ENCODE peak calls at places on chromosomes 4 and X, in ten cellular contexts. One of them, this sample, is unnamed.

GRCh38 chr4:147831452-147832192 is 99.7 kb downstream of the ARHGAP10 start:
- DNase-seq in transverse colon: peak; percentile 11
- DNase-seq in upper lobe of left lung: peak; percentile 58
- DNase-seq in suprapubic skin: no peak
- DNase-seq in prostate gland: no peak
- DNase-seq in HCT116: peak; percentile 87
- DNase-seq in stomach: no peak
- DNase-seq in H1: no peak
- DNase-seq in sigmoid colon: peak; percentile 79
- DNase-seq in endothelial cell of umbilical vein: peak; percentile 88
- DNase-seq in this sample: no peak

GRCh38 chrX:19867411-19867732 is 20.0 kb downstream of the SH3KBP1 start:
- DNase-seq in transverse colon: no peak
- DNase-seq in upper lobe of left lung: no peak
- DNase-seq in suprapubic skin: no peak
- DNase-seq in prostate gland: no peak
- DNase-seq in HCT116: no peak
- DNase-seq in stomach: no peak
- DNase-seq in H1: no peak
- DNase-seq in sigmoid colon: no peak
- DNase-seq in endothelial cell of umbilical vein: no peak
- DNase-seq in this sample: no peak

GRCh38 chrX:39810901-39811300 is 286.9 kb downstream of the BCOR start:
- DNase-seq in transverse colon: no peak
- DNase-seq in upper lobe of left lung: no peak
- DNase-seq in suprapubic skin: no peak
- DNase-seq in prostate gland: no peak
- DNase-seq in HCT116: no peak
- DNase-seq in stomach: no peak
- DNase-seq in H1: no peak
- DNase-seq in sigmoid colon: no peak
- DNase-seq in endothelial cell of umbilical vein: no peak
- DNase-seq in this sample: no peak

GRCh38 chr4:9832640-9833039 is 51.2 kb downstream of the DRD5 start:
- DNase-seq in transverse colon: no peak
- DNase-seq in upper lobe of left lung: no peak
- DNase-seq in suprapubic skin: no peak
- DNase-seq in prostate gland: no peak
- DNase-seq in HCT116: no peak
- DNase-seq in stomach: no peak
- DNase-seq in H1: no peak
- DNase-seq in sigmoid colon: no peak
- DNase-seq in endothelial cell of umbilical vein: no peak
- DNase-seq in this sample: no peak

GRCh38 chrX:68841251-68842049 is 12.6 kb downstream of the EFNB1 start:
- DNase-seq in transverse colon: peak; percentile 88
- DNase-seq in upper lobe of left lung: no peak
- DNase-seq in suprapubic skin: no peak
- DNase-seq in prostate gland: no peak
- DNase-seq in HCT116: no peak
- DNase-seq in stomach: peak; percentile 80
- DNase-seq in H1: no peak
- DNase-seq in sigmoid colon: no peak
- DNase-seq in endothelial cell of umbilical vein: no peak
- DNase-seq in this sample: no peak

GRCh38 chr4:39044947-39045734 is 12.9 kb upstream of the TMEM156 start:
- DNase-seq in transverse colon: no peak
- DNase-seq in upper lobe of left lung: no peak
- DNase-seq in suprapubic skin: no peak
- DNase-seq in prostate gland: no peak
- DNase-seq in HCT116: no peak
- DNase-seq in stomach: peak; percentile 32
- DNase-seq in H1: peak; percentile 65
- DNase-seq in sigmoid colon: peak; percentile 72
- DNase-seq in endothelial cell of umbilical vein: peak; percentile 43
- DNase-seq in this sample: no peak

GRCh38 chrX:115584715-115585114 is 23.7 kb downstream of the PLS3 start:
- DNase-seq in transverse colon: no peak
- DNase-seq in upper lobe of left lung: no peak
- DNase-seq in suprapubic skin: no peak
- DNase-seq in prostate gland: no peak
- DNase-seq in HCT116: no peak
- DNase-seq in stomach: no peak
- DNase-seq in H1: no peak
- DNase-seq in sigmoid colon: no peak
- DNase-seq in endothelial cell of umbilical vein: peak; percentile 61
- DNase-seq in this sample: no peak

GRCh38 chr4:804804-805203 is 21.1 kb downstream of the CPLX1 start:
- DNase-seq in transverse colon: no peak
- DNase-seq in upper lobe of left lung: no peak
- DNase-seq in suprapubic skin: peak; percentile 51
- DNase-seq in prostate gland: no peak
- DNase-seq in HCT116: no peak
- DNase-seq in stomach: no peak
- DNase-seq in H1: no peak
- DNase-seq in sigmoid colon: no peak
- DNase-seq in endothelial cell of umbilical vein: no peak
- DNase-seq in this sample: no peak

GRCh38 chrX:117301086-117301485 is 815.5 kb downstream of the KLHL13 start:
- DNase-seq in transverse colon: no peak
- DNase-seq in upper lobe of left lung: no peak
- DNase-seq in suprapubic skin: no peak
- DNase-seq in prostate gland: no peak
- DNase-seq in HCT116: no peak
- DNase-seq in stomach: no peak
- DNase-seq in H1: no peak
- DNase-seq in sigmoid colon: no peak
- DNase-seq in endothelial cell of umbilical vein: no peak
- DNase-seq in this sample: no peak

GRCh38 chr4:156294577-156294976 is 340.9 kb upstream of the CTSO start:
- DNase-seq in transverse colon: no peak
- DNase-seq in upper lobe of left lung: peak; percentile 21
- DNase-seq in suprapubic skin: no peak
- DNase-seq in prostate gland: no peak
- DNase-seq in HCT116: peak; percentile 76
- DNase-seq in stomach: no peak
- DNase-seq in H1: no peak
- DNase-seq in sigmoid colon: no peak
- DNase-seq in endothelial cell of umbilical vein: peak; percentile 43
- DNase-seq in this sample: no peak

DNA sequence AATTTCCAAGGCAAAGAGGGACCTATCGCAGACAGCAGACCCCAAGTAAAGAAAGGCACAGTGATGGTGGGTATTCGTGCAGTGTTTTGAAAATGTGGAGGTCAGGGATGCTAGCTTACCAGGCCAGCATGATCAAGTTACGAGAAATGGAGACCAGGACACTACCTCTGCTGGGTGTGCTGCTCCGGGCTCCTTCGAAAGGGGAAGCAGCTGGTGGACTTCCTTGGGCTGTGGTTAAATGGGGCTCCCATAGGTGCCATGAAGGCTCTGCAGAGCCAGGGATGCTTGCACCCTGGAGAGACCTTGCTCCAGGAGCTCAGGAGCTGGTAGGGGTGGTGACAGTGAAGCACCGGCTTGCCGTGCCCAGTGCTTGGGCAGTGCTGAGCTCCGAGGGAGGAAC is 68.8 kb downstream of the TBL1X start:
- DNase-seq in transverse colon: no peak
- DNase-seq in upper lobe of left lung: no peak
- DNase-seq in suprapubic skin: no peak
- DNase-seq in prostate gland: no peak
- DNase-seq in HCT116: no peak
- DNase-seq in stomach: no peak
- DNase-seq in H1: no peak
- DNase-seq in sigmoid colon: no peak
- DNase-seq in endothelial cell of umbilical vein: no peak
- DNase-seq in this sample: no peak
- TF ChIP-seq POLR2AphosphoS5 in transverse colon: no peak
- TF ChIP-seq POLR2AphosphoS5 in upper lobe of left lung: no peak
- TF ChIP-seq POLR2AphosphoS5 in suprapubic skin: no peak
- TF ChIP-seq POLR2AphosphoS5 in prostate gland: no peak
- TF ChIP-seq POLR2AphosphoS5 in HCT116: no peak
- TF ChIP-seq POLR2AphosphoS5 in stomach: no peak
- TF ChIP-seq POLR2AphosphoS5 in H1: no peak
- TF ChIP-seq POLR2AphosphoS5 in sigmoid colon: no peak
- TF ChIP-seq POLR2AphosphoS5 in endothelial cell of umbilical vein: no peak
- TF ChIP-seq POLR2AphosphoS5 in this sample: no peak

GRCh38 chrX:48068096-48068887 is 3.1 kb downstream of the ZNF630 start:
- DNase-seq in transverse colon: no peak
- DNase-seq in upper lobe of left lung: no peak
- DNase-seq in suprapubic skin: no peak
- DNase-seq in prostate gland: no peak
- DNase-seq in HCT116: no peak
- DNase-seq in stomach: no peak
- DNase-seq in H1: no peak
- DNase-seq in sigmoid colon: no peak
- DNase-seq in endothelial cell of umbilical vein: no peak
- DNase-seq in this sample: no peak

GRCh38 chrX:48071986-48072605 is 656 bp upstream of the ZNF630 start:
- DNase-seq in transverse colon: no peak
- DNase-seq in upper lobe of left lung: no peak
- DNase-seq in suprapubic skin: no peak
- DNase-seq in prostate gland: no peak
- DNase-seq in HCT116: no peak
- DNase-seq in stomach: no peak
- DNase-seq in H1: no peak
- DNase-seq in sigmoid colon: no peak
- DNase-seq in endothelial cell of umbilical vein: no peak
- DNase-seq in this sample: no peak

GRCh38 chrX:48076343-48076742 is 4.9 kb upstream of the ZNF630 start:
- DNase-seq in transverse colon: no peak
- DNase-seq in upper lobe of left lung: no peak
- DNase-seq in suprapubic skin: no peak
- DNase-seq in prostate gland: no peak
- DNase-seq in HCT116: no peak
- DNase-seq in stomach: no peak
- DNase-seq in H1: no peak
- DNase-seq in sigmoid colon: no peak
- DNase-seq in endothelial cell of umbilical vein: no peak
- DNase-seq in this sample: no peak

DNA sequence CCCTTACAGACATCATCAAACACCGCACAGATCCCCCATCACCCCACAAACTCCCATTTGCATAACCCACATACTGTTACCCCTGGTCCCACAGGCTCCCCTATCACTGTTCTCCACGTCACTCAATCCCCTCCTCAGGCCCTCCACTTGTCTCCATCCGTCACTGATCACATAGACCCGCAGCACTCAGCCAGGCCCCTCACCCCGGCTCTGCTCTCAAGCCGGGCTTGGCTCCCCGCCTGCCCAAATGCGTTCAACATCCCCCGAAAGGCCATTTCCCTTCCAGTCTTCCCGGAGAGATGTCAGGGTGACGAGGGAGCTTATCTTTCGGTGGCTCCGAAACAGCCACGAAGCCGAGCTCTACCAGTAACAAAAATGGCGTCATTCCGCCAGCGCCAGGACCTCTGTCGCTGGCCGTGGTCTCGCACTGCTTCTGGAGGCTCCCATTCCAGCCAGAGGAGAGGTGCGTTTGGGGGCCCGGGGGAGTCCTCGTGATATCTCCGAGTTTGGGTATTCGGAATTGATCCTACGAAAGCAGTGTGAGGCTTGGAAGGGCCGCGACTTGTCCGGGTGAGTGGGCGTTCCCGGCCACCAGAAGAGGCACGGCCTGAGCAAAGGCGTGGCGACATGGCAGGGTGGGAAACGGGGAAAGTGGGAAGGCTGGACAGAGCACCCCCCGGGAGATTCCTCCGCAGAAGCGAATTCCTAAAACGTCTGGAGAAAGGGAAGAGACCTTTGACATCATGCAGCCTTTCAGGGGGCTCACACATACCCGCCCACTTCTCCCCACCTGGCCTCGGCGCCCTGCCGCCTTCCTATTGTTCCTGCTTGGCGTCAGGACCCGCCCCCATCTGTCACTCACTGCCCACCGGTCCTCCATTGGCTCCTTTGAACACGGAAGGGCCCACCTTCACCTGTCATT is at the start of gene ZNF630:
- DNase-seq in transverse colon: peak; percentile 85
- DNase-seq in upper lobe of left lung: peak; percentile 87
- DNase-seq in suprapubic skin: peak; percentile 68
- DNase-seq in prostate gland: peak; percentile 83
- DNase-seq in HCT116: no peak
- DNase-seq in stomach: peak; percentile 82
- DNase-seq in H1: peak; percentile 72
- DNase-seq in sigmoid colon: peak; percentile 88
- DNase-seq in endothelial cell of umbilical vein: peak; percentile 70
- DNase-seq in this sample: peak; percentile 56
- TF ChIP-seq POLR2A in transverse colon: peak; percentile 52
- TF ChIP-seq POLR2A in upper lobe of left lung: no peak
- TF ChIP-seq POLR2A in suprapubic skin: no peak
- TF ChIP-seq POLR2A in prostate gland: peak; percentile 62
- TF ChIP-seq POLR2A in HCT116: no peak
- TF ChIP-seq POLR2A in stomach: no peak
- TF ChIP-seq POLR2A in H1: no peak
- TF ChIP-seq POLR2A in sigmoid colon: no peak
- TF ChIP-seq POLR2A in endothelial cell of umbilical vein: no peak
- TF ChIP-seq POLR2A in this sample: peak; percentile 48

DNA sequence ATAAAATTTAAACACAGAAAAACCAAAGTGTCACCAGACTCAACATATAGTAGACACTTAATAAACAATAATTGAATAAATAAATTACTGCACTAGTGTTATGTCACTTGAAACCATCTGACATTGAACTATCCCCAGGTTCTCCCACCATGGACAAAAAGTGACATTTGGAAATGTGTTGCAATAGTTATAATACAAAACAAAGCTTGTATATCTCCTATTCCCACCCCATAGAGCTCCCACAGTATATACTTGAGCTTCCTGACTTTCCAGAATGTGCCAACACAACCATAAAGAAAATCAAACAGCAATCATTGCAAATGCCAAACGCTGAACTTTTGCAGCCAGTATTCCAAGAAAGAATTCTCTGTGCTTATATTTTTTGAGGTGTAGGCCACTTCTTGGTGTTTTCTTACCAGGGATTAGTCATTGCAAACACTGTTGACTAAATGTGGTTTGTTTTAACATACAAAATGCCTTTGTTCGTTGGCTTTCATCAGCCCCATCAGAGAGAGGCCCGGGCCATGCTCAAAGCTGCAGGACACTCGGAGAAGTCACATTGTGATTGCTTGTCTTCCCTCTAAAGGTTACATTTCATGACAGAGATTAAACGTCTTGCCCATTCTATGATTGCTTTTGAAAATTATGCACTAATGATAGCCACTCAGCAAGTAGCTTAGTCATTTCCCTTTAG is 33.8 kb downstream of the PPARGC1A start:
- DNase-seq in transverse colon: no peak
- DNase-seq in upper lobe of left lung: no peak
- DNase-seq in suprapubic skin: no peak
- DNase-seq in prostate gland: no peak
- DNase-seq in HCT116: no peak
- DNase-seq in stomach: no peak
- DNase-seq in H1: no peak
- DNase-seq in sigmoid colon: no peak
- DNase-seq in endothelial cell of umbilical vein: no peak
- DNase-seq in this sample: no peak
- TF ChIP-seq POLR2AphosphoS5 in transverse colon: no peak
- TF ChIP-seq POLR2AphosphoS5 in upper lobe of left lung: no peak
- TF ChIP-seq POLR2AphosphoS5 in suprapubic skin: no peak
- TF ChIP-seq POLR2AphosphoS5 in prostate gland: no peak
- TF ChIP-seq POLR2AphosphoS5 in HCT116: no peak
- TF ChIP-seq POLR2AphosphoS5 in stomach: no peak
- TF ChIP-seq POLR2AphosphoS5 in H1: no peak
- TF ChIP-seq POLR2AphosphoS5 in sigmoid colon: no peak
- TF ChIP-seq POLR2AphosphoS5 in endothelial cell of umbilical vein: no peak
- TF ChIP-seq POLR2AphosphoS5 in this sample: no peak

GRCh38 chrX:47662144-47662657 is 3.2 kb upstream of the UXT start:
- DNase-seq in transverse colon: no peak
- DNase-seq in upper lobe of left lung: no peak
- DNase-seq in suprapubic skin: no peak
- DNase-seq in prostate gland: no peak
- DNase-seq in HCT116: no peak
- DNase-seq in stomach: no peak
- DNase-seq in H1: no peak
- DNase-seq in sigmoid colon: no peak
- DNase-seq in endothelial cell of umbilical vein: no peak
- DNase-seq in this sample: no peak
- TF ChIP-seq POLR2A in transverse colon: no peak
- TF ChIP-seq POLR2A in upper lobe of left lung: no peak
- TF ChIP-seq POLR2A in suprapubic skin: no peak
- TF ChIP-seq POLR2A in prostate gland: no peak
- TF ChIP-seq POLR2A in HCT116: no peak
- TF ChIP-seq POLR2A in stomach: no peak
- TF ChIP-seq POLR2A in H1: no peak
- TF ChIP-seq POLR2A in sigmoid colon: no peak
- TF ChIP-seq POLR2A in endothelial cell of umbilical vein: no peak
- TF ChIP-seq POLR2A in this sample: no peak

This sample was measured in GM12891.